ENCODE peak calls at places on chromosome 2, in four cellular contexts. One of them, this sample, is unnamed.

GRCh38 chr2:218711550-218711929 is 905 bp downstream of the TTLL4 start:
- DNase-seq in body of pancreas: no peak
- DNase-seq in fibroblast of mammary gland: no peak
- DNase-seq in right atrium auricular region: no peak
- DNase-seq in this sample: peak

GRCh38 chr2:481388-481787 is 193.5 kb upstream of the ALKAL2 start:
- DNase-seq in body of pancreas: no peak
- DNase-seq in right atrium auricular region: no peak
- DNase-seq in fibroblast of mammary gland: no peak
- DNase-seq in this sample: no peak

GRCh38 chr2:197010200-197011020 is 83.9 kb upstream of the PGAP1 start:
- DNase-seq in fibroblast of mammary gland: no peak
- DNase-seq in body of pancreas: no peak
- DNase-seq in right atrium auricular region: no peak
- DNase-seq in this sample: no peak

GRCh38 chr2:147049888-147050446 is 794.9 kb upstream of the ACVR2A start:
- DNase-seq in right atrium auricular region: no peak
- DNase-seq in fibroblast of mammary gland: peak
- DNase-seq in body of pancreas: no peak
- DNase-seq in this sample: no peak

GRCh38 chr2:236840857-236841256 is 244.8 kb upstream of the COPS8 start:
- DNase-seq in right atrium auricular region: no peak
- DNase-seq in fibroblast of mammary gland: no peak
- DNase-seq in body of pancreas: no peak
- DNase-seq in this sample: no peak

GRCh38 chr2:102046135-102046901 is 54.6 kb downstream of the IL1R2 start:
- DNase-seq in body of pancreas: no peak
- DNase-seq in fibroblast of mammary gland: no peak
- DNase-seq in right atrium auricular region: no peak
- DNase-seq in this sample: no peak

GRCh38 chr2:26216587-26216986 is 27.8 kb downstream of the HADHA start:
- DNase-seq in fibroblast of mammary gland: no peak
- DNase-seq in body of pancreas: no peak
- DNase-seq in right atrium auricular region: no peak
- DNase-seq in this sample: no peak

GRCh38 chr2:237669628-237670351 is 42.4 kb downstream of the LRRFIP1 start:
- DNase-seq in right atrium auricular region: peak
- DNase-seq in body of pancreas: peak
- DNase-seq in fibroblast of mammary gland: peak
- DNase-seq in this sample: peak

GRCh38 chr2:100752628-100753333 is 67.2 kb upstream of the NPAS2 start:
- DNase-seq in body of pancreas: no peak
- DNase-seq in fibroblast of mammary gland: peak
- DNase-seq in right atrium auricular region: no peak
- DNase-seq in this sample: no peak

GRCh38 chr2:125086313-125087184 is 1061.5 kb downstream of the CNTNAP5 start:
- DNase-seq in body of pancreas: peak
- DNase-seq in fibroblast of mammary gland: no peak
- DNase-seq in right atrium auricular region: no peak
- DNase-seq in this sample: no peak

GRCh38 chr2:179129574-179130238 is 79.8 kb upstream of the CCDC141 start:
- DNase-seq in right atrium auricular region: no peak
- DNase-seq in body of pancreas: no peak
- DNase-seq in fibroblast of mammary gland: peak
- DNase-seq in this sample: no peak

GRCh38 chr2:240604939-240605716 is 18.6 kb downstream of the CAPN10 start:
- DNase-seq in right atrium auricular region: no peak
- DNase-seq in body of pancreas: no peak
- DNase-seq in fibroblast of mammary gland: no peak
- DNase-seq in this sample: no peak

GRCh38 chr2:25358249-25358815 is 16.6 kb upstream of the DNMT3A start:
- DNase-seq in body of pancreas: no peak
- DNase-seq in fibroblast of mammary gland: no peak
- DNase-seq in right atrium auricular region: no peak
- DNase-seq in this sample: no peak

GRCh38 chr2:152694161-152694661 is 23.1 kb downstream of the PRPF40A start:
- DNase-seq in right atrium auricular region: no peak
- DNase-seq in fibroblast of mammary gland: peak
- DNase-seq in body of pancreas: no peak
- DNase-seq in this sample: no peak

GRCh38 chr2:121028577-121028976 is 256.4 kb downstream of the TFCP2L1 start:
- DNase-seq in right atrium auricular region: no peak
- DNase-seq in fibroblast of mammary gland: no peak
- DNase-seq in body of pancreas: no peak
- DNase-seq in this sample: no peak

GRCh38 chr2:17232751-17233150 is 285.5 kb downstream of the RAD51AP2 start:
- DNase-seq in body of pancreas: no peak
- DNase-seq in fibroblast of mammary gland: no peak
- DNase-seq in right atrium auricular region: no peak
- DNase-seq in this sample: no peak

GRCh38 chr2:43391159-43391876 is 164.9 kb upstream of the ZFP36L2 start:
- DNase-seq in body of pancreas: no peak
- DNase-seq in right atrium auricular region: no peak
- DNase-seq in fibroblast of mammary gland: no peak
- DNase-seq in this sample: no peak
- H3K4me3 ChIP-seq in body of pancreas: no peak
- H3K4me3 ChIP-seq in right atrium auricular region: no peak
- H3K4me3 ChIP-seq in fibroblast of mammary gland: no peak
- H3K4me3 ChIP-seq in this sample: no peak

GRCh38 chr2:184072470-184072869 is 525.9 kb upstream of the ZNF804A start:
- DNase-seq in right atrium auricular region: no peak
- DNase-seq in body of pancreas: no peak
- DNase-seq in fibroblast of mammary gland: no peak
- DNase-seq in this sample: no peak

GRCh38 chr2:184067502-184067901 is 530.8 kb upstream of the ZNF804A start:
- DNase-seq in body of pancreas: no peak
- DNase-seq in fibroblast of mammary gland: no peak
- DNase-seq in right atrium auricular region: no peak
- DNase-seq in this sample: no peak
- TF ChIP-seq CTCF in body of pancreas: peak
- TF ChIP-seq CTCF in fibroblast of mammary gland: no peak
- TF ChIP-seq CTCF in right atrium auricular region: no peak
- TF ChIP-seq CTCF in this sample: peak

GRCh38 chr2:5915926-5916325 is 223.7 kb downstream of the SOX11 start:
- DNase-seq in body of pancreas: peak
- DNase-seq in fibroblast of mammary gland: no peak
- DNase-seq in right atrium auricular region: no peak
- DNase-seq in this sample: no peak
- H3K4me3 ChIP-seq in body of pancreas: no peak
- H3K4me3 ChIP-seq in fibroblast of mammary gland: no peak
- H3K4me3 ChIP-seq in right atrium auricular region: no peak
- H3K4me3 ChIP-seq in this sample: no peak

GRCh38 chr2:149645391-149645790 is 57.8 kb upstream of the MMADHC start:
- DNase-seq in body of pancreas: no peak
- DNase-seq in fibroblast of mammary gland: peak
- DNase-seq in right atrium auricular region: no peak
- DNase-seq in this sample: no peak
- TF ChIP-seq CTCF in body of pancreas: no peak
- TF ChIP-seq CTCF in fibroblast of mammary gland: peak
- TF ChIP-seq CTCF in right atrium auricular region: no peak
- TF ChIP-seq CTCF in this sample: peak

GRCh38 chr2:47785986-47786385 is 3.0 kb downstream of the MSH6 start:
- DNase-seq in fibroblast of mammary gland: peak
- DNase-seq in body of pancreas: no peak
- DNase-seq in right atrium auricular region: no peak
- DNase-seq in this sample: no peak
- H3K4me3 ChIP-seq in fibroblast of mammary gland: no peak
- H3K4me3 ChIP-seq in body of pancreas: no peak
- H3K4me3 ChIP-seq in right atrium auricular region: no peak
- H3K4me3 ChIP-seq in this sample: no peak

GRCh38 chr2:75321558-75321957 is 122.2 kb upstream of the TACR1 start:
- DNase-seq in right atrium auricular region: no peak
- DNase-seq in body of pancreas: no peak
- DNase-seq in fibroblast of mammary gland: no peak
- DNase-seq in this sample: no peak

GRCh38 chr2:75324716-75325291 is 125.5 kb upstream of the TACR1 start:
- DNase-seq in fibroblast of mammary gland: peak
- DNase-seq in right atrium auricular region: no peak
- DNase-seq in body of pancreas: no peak
- DNase-seq in this sample: no peak

GRCh38 chr2:75325594-75325993 is 126.3 kb upstream of the TACR1 start:
- DNase-seq in body of pancreas: no peak
- DNase-seq in fibroblast of mammary gland: no peak
- DNase-seq in right atrium auricular region: no peak
- DNase-seq in this sample: no peak

GRCh38 chr2:75326645-75327044 is 127.3 kb upstream of the TACR1 start:
- DNase-seq in body of pancreas: no peak
- DNase-seq in fibroblast of mammary gland: no peak
- DNase-seq in right atrium auricular region: no peak
- DNase-seq in this sample: no peak

GRCh38 chr2:75324141-75324540 is 124.8 kb upstream of the TACR1 start:
- DNase-seq in body of pancreas: no peak
- DNase-seq in right atrium auricular region: no peak
- DNase-seq in fibroblast of mammary gland: no peak
- DNase-seq in this sample: no peak
- TF ChIP-seq CTCF in body of pancreas: no peak
- TF ChIP-seq CTCF in right atrium auricular region: no peak
- TF ChIP-seq CTCF in fibroblast of mammary gland: no peak
- TF ChIP-seq CTCF in this sample: no peak

This sample was measured in epithelial cell of proximal tubule.